ENCODE peak calls at places on chromosomes 6 and 20, in nine cellular contexts. P is foreskin fibroblast, Z is lower leg skin, E is psoas muscle, Y is A549, Q is GM06990, U is dorsolateral prefrontal cortex, G is H1, O is astrocyte of the spinal cord. L is an unnamed sample.

GRCh38 chr6:36229223-36229622 is 32.7 kb downstream of the BRPF3 start:
- DNase-seq in Q (no peak), Y (no peak), U (no peak), O (no peak), E (no peak), G (no peak), Z (peak), P (no peak), L (no peak)

GRCh38 chr20:22652685-22653568 is 68.6 kb upstream of the FOXA2 start:
- DNase-seq in G (no peak), O (no peak), P (no peak), Q (no peak), Z (no peak), Y (no peak), E (no peak), U (no peak), L (no peak)

GRCh38 chr6:71209626-71210025 is 79.0 kb upstream of the OGFRL1 start:
- DNase-seq in P (no peak), O (no peak), Z (no peak), U (no peak), E (no peak), G (no peak), Y (no peak), Q (no peak), L (no peak)

GRCh38 chr6:14312497-14312896 is 194.9 kb downstream of the CD83 start:
- DNase-seq in P (no peak), E (no peak), Y (no peak), Q (no peak), G (no peak), O (no peak), U (no peak), Z (no peak), L (peak)

GRCh38 chr6:93453956-93454355 is 34.6 kb upstream of the EPHA7 start:
- DNase-seq in U (no peak), Z (no peak), Y (no peak), P (no peak), Q (no peak), G (no peak), O (no peak), E (no peak), L (peak)

GRCh38 chr20:45407067-45407745 is 883 bp upstream of the DBNDD2 start:
- DNase-seq in O (peak), G (no peak), E (peak), P (no peak), U (peak), Q (no peak), Y (no peak), Z (peak), L (no peak)

GRCh38 chr6:35967059-35967769 is 46.3 kb upstream of the SRPK1 start:
- DNase-seq in Y (no peak), Z (no peak), E (no peak), U (no peak), O (no peak), Q (no peak), G (no peak), P (no peak), L (no peak)

GRCh38 chr6:144063246-144063743 is 32.1 kb downstream of the SF3B5 start:
- DNase-seq in Z (no peak), Y (no peak), U (no peak), P (no peak), Q (no peak), G (no peak), O (no peak), E (no peak), L (no peak)

GRCh38 chr6:93454533-93454932 is 35.2 kb upstream of the EPHA7 start:
- DNase-seq in O (no peak), Z (no peak), G (peak), Q (no peak), U (no peak), E (no peak), Y (no peak), P (no peak), L (no peak)

GRCh38 chr6:105204331-105204730 is 24.5 kb upstream of the POPDC3 start:
- DNase-seq in Q (no peak), G (no peak), Y (no peak), P (no peak), E (no peak), O (peak), U (no peak), Z (no peak), L (no peak)

GRCh38 chr20:32191422-32191821 is 16.1 kb downstream of the PLAGL2 start:
- DNase-seq in E (no peak), O (no peak), U (no peak), Y (no peak), Z (no peak), G (no peak), P (no peak), Q (no peak), L (no peak)

GRCh38 chr20:32190608-32191415 is 16.7 kb downstream of the PLAGL2 start:
- DNase-seq in Q (no peak), Y (no peak), U (no peak), O (no peak), Z (no peak), E (no peak), P (peak), G (no peak), L (no peak)

GRCh38 chr20:32188376-32189122 is 19.0 kb downstream of the PLAGL2 start:
- DNase-seq in Z (no peak), P (no peak), E (no peak), Q (no peak), Y (no peak), G (no peak), U (no peak), O (no peak), L (no peak)

GRCh38 chr20:32189691-32190607 is 17.6 kb downstream of the PLAGL2 start:
- DNase-seq in O (peak), Q (peak), E (peak), G (no peak), Y (no peak), Z (peak), U (peak), P (peak), L (no peak)

GRCh38 chr20:32189123-32189410 is 18.5 kb downstream of the PLAGL2 start:
- DNase-seq in Q (no peak), U (no peak), G (no peak), E (no peak), P (no peak), Z (no peak), Y (no peak), O (no peak), L (no peak)
- H3K4me3 ChIP-seq in Q (no peak), U (peak), G (no peak), E (peak), P (peak), Z (no peak), Y (no peak), O (no peak), L (no peak)

GRCh38 chr6:16505711-16506362 is 255.4 kb downstream of the ATXN1 start:
- DNase-seq in Z (no peak), E (no peak), U (no peak), Y (no peak), Q (no peak), O (peak), G (no peak), P (peak), L (no peak)
- TF ChIP-seq CTCF in Z (no peak), E (no peak), U (no peak), Y (no peak), Q (no peak), O (no peak), G (no peak), P (no peak), L (no peak)

GRCh38 chr6:4381379-4381778 is 246.0 kb upstream of the ECI2 start:
- DNase-seq in U (no peak), O (no peak), Z (no peak), G (no peak), P (peak), Q (no peak), E (no peak), Y (no peak), L (no peak)
- H3K4me3 ChIP-seq in U (no peak), O (no peak), Z (no peak), G (no peak), P (no peak), Q (no peak), E (no peak), Y (no peak), L (no peak)

GRCh38 chr6:3209114-3210023 is 18.1 kb downstream of the TUBB2B start:
- DNase-seq in G (peak), U (no peak), Y (peak), P (peak), E (peak), Z (peak), O (peak), Q (peak), L (peak)
- TF ChIP-seq CTCF in G (no peak), U (no peak), Y (peak), P (peak), E (no peak), Z (no peak), O (peak), Q (peak), L (peak)

DNA sequence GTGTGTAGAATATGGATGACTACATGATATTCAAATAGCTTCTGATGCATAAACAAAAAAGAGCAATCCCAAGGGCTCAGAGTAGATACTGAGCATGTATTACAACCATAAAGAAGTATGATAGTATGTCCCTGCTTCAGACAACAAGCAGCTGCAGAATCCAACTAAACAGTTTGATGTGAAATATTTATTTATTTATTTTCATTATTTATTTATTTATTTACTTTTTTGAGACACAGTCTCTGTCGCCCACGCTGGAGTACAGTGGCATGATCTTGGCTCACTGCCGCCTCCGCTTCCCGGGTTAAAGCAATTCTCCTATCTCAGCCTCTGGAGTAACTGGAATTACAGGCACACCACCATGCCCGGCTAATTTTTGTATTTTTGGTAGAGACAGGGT is 384.3 kb downstream of the KHDRBS2 start:
- DNase-seq in Q (no peak), O (no peak), Y (no peak), G (no peak), Z (no peak), U (no peak), E (no peak), P (no peak), L (no peak)
- H3K4me3 ChIP-seq in Q (no peak), O (no peak), Y (no peak), G (no peak), Z (no peak), U (no peak), E (no peak), P (no peak), L (no peak)

GRCh38 chr20:11549172-11550117 is 368.2 kb upstream of the BTBD3 start:
- DNase-seq in U (no peak), Y (no peak), G (no peak), E (no peak), P (no peak), Z (no peak), O (no peak), Q (no peak), L (no peak)

GRCh38 chr20:11555510-11555909 is 362.2 kb upstream of the BTBD3 start:
- DNase-seq in Q (no peak), E (no peak), O (no peak), G (no peak), P (no peak), Y (no peak), U (no peak), Z (no peak), L (no peak)

GRCh38 chr20:11556410-11556809 is 361.3 kb upstream of the BTBD3 start:
- DNase-seq in Q (no peak), U (no peak), Y (no peak), P (no peak), E (no peak), O (no peak), G (no peak), Z (no peak), L (no peak)

GRCh38 chr20:11551491-11551890 is 366.2 kb upstream of the BTBD3 start:
- DNase-seq in U (no peak), O (no peak), Z (no peak), Y (no peak), P (no peak), E (no peak), G (no peak), Q (no peak), L (no peak)

GRCh38 chr20:11553603-11554002 is 364.1 kb upstream of the BTBD3 start:
- DNase-seq in P (peak), E (no peak), Y (peak), O (peak), U (no peak), Z (no peak), Q (no peak), G (no peak), L (no peak)
- TF ChIP-seq CTCF in P (peak), E (peak), Y (peak), O (peak), U (peak), Z (no peak), Q (no peak), G (no peak), L (no peak)